ENCODE peak calls at places on chromosomes 5 and 9, in seven cellular contexts. One of them, this sample, is unnamed.

GRCh38 chr5:52799983-52800393 is 12.3 kb downstream of the ITGA1 start:
- DNase-seq in GM23338: peak; percentile 93
- DNase-seq in GM12865: peak; percentile 97
- DNase-seq in testis: peak; percentile 95
- DNase-seq in mucosa of descending colon: peak; percentile 95
- DNase-seq in choroid plexus epithelial cell: peak; percentile 97
- DNase-seq in fibroblast of lung: peak; percentile 88
- DNase-seq in this sample: peak; percentile 73

GRCh38 chr9:98743329-98743728 is 34.6 kb upstream of the GABBR2 start:
- DNase-seq in GM23338: no peak
- DNase-seq in GM12865: no peak
- DNase-seq in testis: no peak
- DNase-seq in mucosa of descending colon: no peak
- DNase-seq in choroid plexus epithelial cell: no peak
- DNase-seq in fibroblast of lung: no peak
- DNase-seq in this sample: no peak

GRCh38 chr9:99835581-99835980 is 13.9 kb downstream of the NR4A3 start:
- DNase-seq in GM23338: no peak
- DNase-seq in GM12865: no peak
- DNase-seq in testis: no peak
- DNase-seq in mucosa of descending colon: no peak
- DNase-seq in choroid plexus epithelial cell: no peak
- DNase-seq in fibroblast of lung: no peak
- DNase-seq in this sample: no peak

GRCh38 chr9:37540634-37541033 is 35.5 kb downstream of the FBXO10 start:
- DNase-seq in GM23338: no peak
- DNase-seq in GM12865: no peak
- DNase-seq in testis: no peak
- DNase-seq in mucosa of descending colon: peak; percentile 56
- DNase-seq in choroid plexus epithelial cell: no peak
- DNase-seq in fibroblast of lung: no peak
- DNase-seq in this sample: no peak

GRCh38 chr5:109805882-109806281 is 116.2 kb downstream of the MAN2A1 start:
- DNase-seq in GM23338: peak; percentile 24
- DNase-seq in GM12865: no peak
- DNase-seq in testis: no peak
- DNase-seq in mucosa of descending colon: no peak
- DNase-seq in choroid plexus epithelial cell: no peak
- DNase-seq in fibroblast of lung: no peak
- DNase-seq in this sample: no peak

GRCh38 chr5:91049800-91050199 is 333.3 kb downstream of the ARRDC3 start:
- DNase-seq in GM23338: no peak
- DNase-seq in GM12865: no peak
- DNase-seq in testis: no peak
- DNase-seq in mucosa of descending colon: no peak
- DNase-seq in choroid plexus epithelial cell: peak; percentile 50
- DNase-seq in fibroblast of lung: peak; percentile 62
- DNase-seq in this sample: no peak

GRCh38 chr9:79572891-79573696 is 1.3 kb downstream of the TLE4 start:
- DNase-seq in GM23338: peak; percentile 47
- DNase-seq in GM12865: peak; percentile 56
- DNase-seq in testis: peak; percentile 43
- DNase-seq in mucosa of descending colon: peak; percentile 61
- DNase-seq in choroid plexus epithelial cell: no peak
- DNase-seq in fibroblast of lung: no peak
- DNase-seq in this sample: no peak

GRCh38 chr9:21933865-21934264 is 60.3 kb downstream of the CDKN2A start:
- DNase-seq in GM23338: no peak
- DNase-seq in GM12865: no peak
- DNase-seq in testis: no peak
- DNase-seq in mucosa of descending colon: no peak
- DNase-seq in choroid plexus epithelial cell: peak; percentile 34
- DNase-seq in fibroblast of lung: peak; percentile 53
- DNase-seq in this sample: no peak

GRCh38 chr5:132747064-132747692 is at the start of gene CCNI2:
- DNase-seq in GM23338: peak; percentile 64
- DNase-seq in GM12865: peak; percentile 54
- DNase-seq in testis: no peak
- DNase-seq in mucosa of descending colon: peak; percentile 77
- DNase-seq in choroid plexus epithelial cell: no peak
- DNase-seq in fibroblast of lung: no peak
- DNase-seq in this sample: no peak

GRCh38 chr5:165209101-165209727 is 1703.8 kb downstream of the MAT2B start:
- DNase-seq in GM23338: peak; percentile 63
- DNase-seq in GM12865: peak; percentile 20
- DNase-seq in testis: no peak
- DNase-seq in mucosa of descending colon: no peak
- DNase-seq in choroid plexus epithelial cell: peak; percentile 60
- DNase-seq in fibroblast of lung: peak; percentile 26
- DNase-seq in this sample: no peak

GRCh38 chr9:127961613-127962150 is 19.1 kb downstream of the EEIG1 start:
- DNase-seq in GM23338: no peak
- DNase-seq in GM12865: no peak
- DNase-seq in testis: no peak
- DNase-seq in mucosa of descending colon: no peak
- DNase-seq in choroid plexus epithelial cell: no peak
- DNase-seq in fibroblast of lung: no peak
- DNase-seq in this sample: no peak

GRCh38 chr9:130732793-130733221 is 39.2 kb downstream of the EXOSC2 start:
- DNase-seq in GM23338: no peak
- DNase-seq in GM12865: no peak
- DNase-seq in testis: no peak
- DNase-seq in mucosa of descending colon: no peak
- DNase-seq in choroid plexus epithelial cell: peak; percentile 39
- DNase-seq in fibroblast of lung: no peak
- DNase-seq in this sample: no peak

GRCh38 chr5:57298985-57299491 is 125.2 kb downstream of the GPBP1 start:
- DNase-seq in GM23338: peak; percentile 88
- DNase-seq in GM12865: peak; percentile 76
- DNase-seq in testis: peak; percentile 31
- DNase-seq in mucosa of descending colon: peak; percentile 64
- DNase-seq in choroid plexus epithelial cell: peak; percentile 94
- DNase-seq in fibroblast of lung: peak; percentile 76
- DNase-seq in this sample: peak; percentile 46

GRCh38 chr5:78644741-78645300 is 3.8 kb downstream of the LHFPL2 start:
- DNase-seq in GM23338: no peak
- DNase-seq in GM12865: no peak
- DNase-seq in testis: no peak
- DNase-seq in mucosa of descending colon: no peak
- DNase-seq in choroid plexus epithelial cell: peak; percentile 63
- DNase-seq in fibroblast of lung: peak; percentile 28
- DNase-seq in this sample: no peak

GRCh38 chr9:137025120-137025966 is 2.7 kb downstream of the ABCA2 start:
- DNase-seq in GM23338: no peak
- DNase-seq in GM12865: peak; percentile 54
- DNase-seq in testis: peak; percentile 77
- DNase-seq in mucosa of descending colon: peak; percentile 54
- DNase-seq in choroid plexus epithelial cell: no peak
- DNase-seq in fibroblast of lung: no peak
- DNase-seq in this sample: no peak

GRCh38 chr5:10695055-10695649 is 65.9 kb downstream of the DAP start:
- DNase-seq in GM23338: peak; percentile 81
- DNase-seq in GM12865: peak; percentile 65
- DNase-seq in testis: peak; percentile 84
- DNase-seq in mucosa of descending colon: peak; percentile 80
- DNase-seq in choroid plexus epithelial cell: peak; percentile 80
- DNase-seq in fibroblast of lung: peak; percentile 63
- DNase-seq in this sample: no peak

DNA sequence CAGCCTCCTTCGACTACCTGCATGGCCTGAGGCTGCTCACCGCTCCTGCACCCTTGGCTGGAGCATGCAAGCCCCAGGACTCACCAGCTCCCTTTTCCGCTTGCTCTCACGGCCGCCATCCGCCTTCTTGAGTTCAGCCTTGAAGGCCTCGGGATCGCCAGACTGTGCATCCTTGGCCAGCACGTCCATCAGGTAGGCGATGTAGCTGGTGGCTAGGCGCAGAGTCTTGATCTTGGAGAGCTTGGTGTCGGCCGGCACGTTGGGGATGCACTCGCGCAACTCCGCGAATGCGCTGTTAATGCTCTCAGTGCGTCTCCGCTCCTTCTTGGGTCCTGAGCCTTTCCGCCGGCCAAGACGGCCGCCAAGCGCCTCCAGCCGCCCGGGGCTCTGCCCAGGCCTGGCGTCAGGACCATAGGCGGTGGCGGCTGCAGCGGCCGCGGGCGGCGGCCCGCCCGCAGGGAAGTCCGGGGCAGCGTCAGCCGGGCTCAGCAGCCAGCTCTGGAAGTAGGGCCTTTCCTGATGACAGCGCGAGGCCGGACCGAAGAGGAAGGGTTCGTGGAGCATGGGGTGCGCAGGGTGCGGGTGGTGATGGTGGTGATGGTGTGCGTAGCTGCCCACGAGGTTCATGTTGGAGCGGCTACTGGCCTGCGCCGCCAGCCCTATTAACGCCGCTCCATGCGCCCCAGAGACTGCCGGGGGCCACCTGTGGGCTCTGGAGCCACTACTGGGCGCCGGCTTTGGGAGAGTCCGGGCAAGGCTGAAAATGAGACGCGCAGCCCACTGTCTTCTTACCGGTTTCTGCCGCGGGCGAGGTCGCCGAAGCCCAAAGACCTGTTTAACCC is 424 bp downstream of the HAND1 start:
- DNase-seq in GM23338: peak; percentile 64
- DNase-seq in GM12865: no peak
- DNase-seq in testis: no peak
- DNase-seq in mucosa of descending colon: no peak
- DNase-seq in choroid plexus epithelial cell: no peak
- DNase-seq in fibroblast of lung: peak; percentile 9
- DNase-seq in this sample: no peak
- TF ChIP-seq CTCF in GM23338: no peak
- TF ChIP-seq CTCF in GM12865: no peak
- TF ChIP-seq CTCF in testis: no peak
- TF ChIP-seq CTCF in mucosa of descending colon: no peak
- TF ChIP-seq CTCF in choroid plexus epithelial cell: no peak
- TF ChIP-seq CTCF in fibroblast of lung: no peak
- TF ChIP-seq CTCF in this sample: no peak

DNA sequence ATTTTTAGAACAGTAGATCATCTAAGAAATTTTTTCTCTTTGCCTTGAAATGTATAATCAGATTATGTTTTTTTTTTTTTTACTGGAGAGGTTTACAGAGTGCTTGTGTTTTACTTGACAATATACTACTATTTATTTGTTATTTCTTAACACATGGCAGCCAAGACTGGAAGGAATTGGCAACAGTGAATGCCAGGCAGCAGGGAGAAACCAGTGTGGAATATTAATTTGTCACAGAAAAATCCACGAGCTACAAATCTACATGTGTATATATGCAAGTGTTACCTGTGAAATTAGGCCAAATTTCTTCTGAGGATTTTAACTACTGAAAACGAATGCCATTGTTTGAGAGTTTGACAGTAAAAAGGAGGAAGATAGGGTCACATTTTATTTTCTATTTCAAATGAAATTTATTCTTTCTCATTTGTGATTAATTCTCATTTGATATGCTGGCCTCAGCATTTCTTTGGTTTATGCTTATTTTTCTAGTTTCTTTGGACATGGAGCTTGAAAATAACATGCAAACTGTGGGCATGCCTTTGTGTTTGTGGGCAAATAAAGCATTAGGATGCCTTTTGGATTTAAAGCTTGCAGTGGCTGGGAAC is 39.1 kb upstream of the ZFYVE16 start:
- DNase-seq in GM23338: no peak
- DNase-seq in GM12865: no peak
- DNase-seq in testis: no peak
- DNase-seq in mucosa of descending colon: no peak
- DNase-seq in choroid plexus epithelial cell: no peak
- DNase-seq in fibroblast of lung: no peak
- DNase-seq in this sample: no peak
- H3K4me3 ChIP-seq in GM23338: no peak overlapping the region
- H3K4me3 ChIP-seq in GM12865: no peak overlapping the region
- H3K4me3 ChIP-seq in testis: no peak overlapping the region
- H3K4me3 ChIP-seq in mucosa of descending colon: no peak overlapping the region
- H3K4me3 ChIP-seq in choroid plexus epithelial cell: no peak overlapping the region
- H3K4me3 ChIP-seq in fibroblast of lung: no peak overlapping the region
- H3K4me3 ChIP-seq in this sample: no peak overlapping the region

DNA sequence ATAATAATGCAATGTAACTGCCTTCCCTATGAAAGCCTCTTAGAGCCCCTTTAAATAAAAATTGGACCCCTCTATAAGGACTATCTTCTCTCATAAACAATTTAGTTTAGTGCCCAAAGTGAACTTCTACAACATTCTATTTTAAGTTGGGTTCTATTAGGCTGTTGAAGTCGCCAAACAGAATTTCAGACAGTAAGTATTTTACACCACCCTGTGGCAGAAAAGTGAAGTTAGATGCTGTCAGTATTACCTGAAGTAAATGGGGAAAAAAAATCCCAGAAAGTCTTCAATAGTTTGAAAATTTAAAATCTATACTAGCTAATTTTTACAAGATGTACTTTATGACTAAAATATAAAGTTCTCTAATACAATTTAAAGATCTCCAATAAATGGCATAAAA is 29.5 kb downstream of the CAAP1 start:
- DNase-seq in GM23338: peak; percentile 62
- DNase-seq in GM12865: no peak
- DNase-seq in testis: no peak
- DNase-seq in mucosa of descending colon: no peak
- DNase-seq in choroid plexus epithelial cell: peak; percentile 52
- DNase-seq in fibroblast of lung: peak; percentile 3
- DNase-seq in this sample: no peak
- TF ChIP-seq CTCF in GM23338: peak; percentile 45
- TF ChIP-seq CTCF in GM12865: no peak
- TF ChIP-seq CTCF in testis: no peak
- TF ChIP-seq CTCF in mucosa of descending colon: no peak
- TF ChIP-seq CTCF in choroid plexus epithelial cell: peak; percentile 56
- TF ChIP-seq CTCF in fibroblast of lung: peak; percentile 38
- TF ChIP-seq CTCF in this sample: peak; percentile 26

GRCh38 chr5:50445281-50445949 is 4.3 kb upstream of the EMB start:
- DNase-seq in GM23338: no peak
- DNase-seq in GM12865: peak; percentile 69
- DNase-seq in testis: no peak
- DNase-seq in mucosa of descending colon: peak; percentile 12
- DNase-seq in choroid plexus epithelial cell: no peak
- DNase-seq in fibroblast of lung: no peak
- DNase-seq in this sample: no peak

GRCh38 chr5:50447228-50447627 is 6.1 kb upstream of the EMB start:
- DNase-seq in GM23338: no peak
- DNase-seq in GM12865: no peak
- DNase-seq in testis: no peak
- DNase-seq in mucosa of descending colon: no peak
- DNase-seq in choroid plexus epithelial cell: no peak
- DNase-seq in fibroblast of lung: no peak
- DNase-seq in this sample: no peak

GRCh38 chr5:50440651-50441478 is at the start of gene EMB:
- DNase-seq in GM23338: peak; percentile 92
- DNase-seq in GM12865: peak; percentile 71
- DNase-seq in testis: peak; percentile 77
- DNase-seq in mucosa of descending colon: peak; percentile 55
- DNase-seq in choroid plexus epithelial cell: peak; percentile 1
- DNase-seq in fibroblast of lung: peak; percentile 40
- DNase-seq in this sample: no peak

GRCh38 chr5:50439221-50439620 is 1.9 kb downstream of the EMB start:
- DNase-seq in GM23338: no peak
- DNase-seq in GM12865: no peak
- DNase-seq in testis: no peak
- DNase-seq in mucosa of descending colon: no peak
- DNase-seq in choroid plexus epithelial cell: no peak
- DNase-seq in fibroblast of lung: no peak
- DNase-seq in this sample: no peak

DNA sequence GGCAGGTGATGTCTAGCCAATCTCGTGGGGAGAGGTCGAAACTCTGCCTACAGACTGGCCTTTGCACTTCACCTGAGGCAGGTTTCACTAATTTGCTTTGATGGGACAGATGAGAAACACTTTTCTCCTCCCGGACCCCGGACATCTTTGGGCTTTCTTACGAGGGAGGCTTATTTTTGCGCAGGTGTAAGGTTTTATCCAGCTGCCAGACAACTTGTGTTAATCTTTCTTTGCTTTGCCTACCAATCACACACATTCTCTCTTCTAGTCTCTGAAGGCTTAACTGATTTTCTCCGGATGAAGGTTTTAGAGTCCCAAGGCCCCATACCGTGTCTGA is 359 bp upstream of the EMB start:
- DNase-seq in GM23338: no peak
- DNase-seq in GM12865: no peak
- DNase-seq in testis: no peak
- DNase-seq in mucosa of descending colon: no peak
- DNase-seq in choroid plexus epithelial cell: no peak
- DNase-seq in fibroblast of lung: no peak
- DNase-seq in this sample: no peak
- H3K4me3 ChIP-seq in GM23338: peak overlapping the region; percentile 85
- H3K4me3 ChIP-seq in GM12865: peak overlapping the region; percentile 55
- H3K4me3 ChIP-seq in testis: peak overlapping the region; percentile 84
- H3K4me3 ChIP-seq in mucosa of descending colon: peak overlapping the region; percentile 19
- H3K4me3 ChIP-seq in choroid plexus epithelial cell: no peak overlapping the region
- H3K4me3 ChIP-seq in fibroblast of lung: peak overlapping the region; percentile 64
- H3K4me3 ChIP-seq in this sample: peak overlapping the region; percentile 33